ENCODE peak calls at places on chromosomes 16 and 17, in four cellular contexts. K, V, T and Q are unnamed samples.

GRCh38 chr16:48611329-48612137 is 1.6 kb upstream of the N4BP1 start:
- DNase-seq in V (peak; percentile 85), T (no peak), K (peak; percentile 42), Q (no peak)

GRCh38 chr17:79036609-79037008 is 12.6 kb downstream of the C1QTNF1 start:
- DNase-seq in T (no peak), K (peak; percentile 1), V (peak; percentile 79), Q (peak; percentile 65)

GRCh38 chr16:54370653-54371052 is 84.1 kb upstream of the IRX3 start:
- DNase-seq in V (peak; percentile 46), T (no peak), K (peak; percentile 34), Q (no peak)

GRCh38 chr16:84483882-84484565 is 20.4 kb downstream of the MEAK7 start:
- DNase-seq in T (no peak), K (no peak), V (peak; percentile 75), Q (no peak)

GRCh38 chr16:21244798-21245197 is 11.3 kb downstream of the ANKS4B start:
- DNase-seq in V (no peak), K (no peak), T (no peak), Q (no peak)

GRCh38 chr17:81858967-81859905 is 1.1 kb downstream of the P4HB start:
- DNase-seq in T (no peak), V (no peak), K (no peak), Q (no peak)

GRCh38 chr17:75475144-75475835 is 18.9 kb downstream of the TMEM94 start:
- DNase-seq in T (no peak), V (no peak), K (no peak), Q (no peak)

GRCh38 chr17:4340914-4341615 is 25.4 kb downstream of the UBE2G1 start:
- DNase-seq in V (no peak), K (no peak), T (no peak), Q (no peak)

GRCh38 chr17:17885029-17885351 is 48.2 kb upstream of the SREBF1 start:
- DNase-seq in K (no peak), T (no peak), V (no peak), Q (no peak)

GRCh38 chr16:8935989-8936388 is 27.7 kb downstream of the USP7 start:
- DNase-seq in T (no peak), K (no peak), V (no peak), Q (no peak)

GRCh38 chr16:56047307-56048234 is 143.7 kb upstream of the GNAO1 start:
- DNase-seq in K (no peak), V (no peak), T (no peak), Q (no peak)

GRCh38 chr16:85237817-85238216 is 125.5 kb upstream of the CIBAR2 start:
- DNase-seq in T (no peak), V (no peak), K (no peak), Q (no peak)

GRCh38 chr17:72079700-72080099 is 41.1 kb upstream of the SOX9 start:
- DNase-seq in K (no peak), V (no peak), T (peak; percentile 26), Q (no peak)

GRCh38 chr17:27256225-27257030 is 37.5 kb upstream of the WSB1 start:
- DNase-seq in T (no peak), V (no peak), K (no peak), Q (no peak)

GRCh38 chr17:82263641-82264040 is 9.9 kb downstream of the CSNK1D start:
- DNase-seq in K (no peak), V (no peak), T (no peak), Q (no peak)

GRCh38 chr16:82050909-82051357 is 15.9 kb downstream of the HSD17B2 start:
- DNase-seq in K (no peak), V (no peak), T (no peak), Q (no peak)

GRCh38 chr17:4584125-4584834 is at the start of gene SMTNL2:
- DNase-seq in T (no peak), K (no peak), V (no peak), Q (peak; percentile 73)

GRCh38 chr17:80760501-80760900 is 215.9 kb downstream of the RPTOR start:
- DNase-seq in T (peak; percentile 40), V (no peak), K (no peak), Q (peak; percentile 50)

GRCh38 chr17:9522074-9522473 is 53.5 kb downstream of the STX8 start:
- DNase-seq in V (no peak), T (no peak), K (peak; percentile 17), Q (no peak)

GRCh38 chr17:40366861-40367518 is 2.5 kb upstream of the GJD3 start:
- DNase-seq in K (peak; percentile 8), T (no peak), V (no peak), Q (peak; percentile 54)

GRCh38 chr17:46976626-46977270 is 2.3 kb downstream of the RPRML start:
- DNase-seq in V (no peak), T (no peak), K (peak; percentile 74), Q (no peak)

GRCh38 chr17:46979023-46979870 is at the start of gene RPRML:
- DNase-seq in V (no peak), K (peak; percentile 34), T (no peak), Q (no peak)

GRCh38 chr17:46977750-46978488 is 1.1 kb downstream of the RPRML start:
- DNase-seq in K (no peak), V (no peak), T (no peak), Q (no peak)

GRCh38 chr17:46978489-46979022 is 497 bp downstream of the RPRML start:
- DNase-seq in K (no peak), T (no peak), V (no peak), Q (no peak)

DNA sequence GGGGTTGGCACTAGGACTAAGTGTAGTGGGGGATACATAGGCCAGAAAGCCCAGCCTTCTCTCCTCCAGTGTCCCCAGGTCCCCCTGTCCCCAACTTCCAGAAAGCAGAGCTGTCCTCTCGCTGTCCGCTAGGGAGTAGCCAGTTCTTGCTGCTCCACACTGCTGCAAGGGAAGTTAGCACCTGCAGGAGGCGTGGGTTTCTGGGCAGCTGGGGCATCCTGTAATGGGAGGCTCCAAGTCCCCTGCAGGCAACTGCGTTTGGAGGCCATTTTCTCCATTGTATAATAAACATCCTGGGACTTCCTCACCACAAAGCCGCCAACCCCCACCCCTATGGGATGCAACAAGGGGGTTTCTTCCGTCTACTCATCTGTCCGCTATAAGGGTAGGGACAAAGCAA is 1.7 kb downstream of the RPRML start:
- DNase-seq in T (no peak), V (no peak), K (peak; percentile 43), Q (no peak)
- TF ChIP-seq CTCF in T (no peak), V (no peak), K (peak; percentile 98), Q (no peak)

GRCh38 chr17:37743875-37744632 is 805 bp downstream of the HNF1B start:
- DNase-seq in V (no peak), T (peak; percentile 53), K (no peak), Q (no peak)
- TF ChIP-seq CTCF in V (no peak), T (no peak), K (no peak), Q (no peak)

DNA sequence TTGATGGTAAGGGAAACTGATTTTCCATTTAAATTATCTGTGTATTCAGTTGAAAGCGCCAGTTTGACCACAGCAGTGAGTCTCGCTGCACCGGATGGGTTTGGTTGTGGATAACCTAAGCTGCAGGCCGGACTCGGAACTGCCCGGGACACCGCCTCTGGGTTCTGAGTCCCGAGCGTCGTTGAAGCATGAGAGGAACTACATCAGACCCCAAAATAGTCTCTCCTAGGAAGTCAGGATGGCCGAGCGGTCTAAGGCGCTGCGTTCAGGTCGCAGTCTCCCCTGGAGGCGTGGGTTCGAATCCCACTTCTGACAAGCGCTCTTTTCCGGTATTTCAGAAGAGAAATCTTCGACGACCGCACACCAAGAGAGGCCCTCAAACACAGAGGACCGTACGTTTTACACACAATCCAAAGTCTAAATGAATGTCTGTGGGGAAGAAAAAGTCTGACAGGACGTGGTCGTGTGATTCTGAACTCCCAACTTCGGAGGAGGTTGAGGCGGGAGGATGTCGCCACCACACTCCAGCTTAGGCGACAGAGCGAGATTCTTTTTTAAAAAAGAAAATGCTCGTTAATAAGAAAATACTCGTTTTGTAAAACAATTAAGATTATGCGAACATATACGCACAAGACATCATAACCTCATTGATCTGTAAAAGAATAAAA is 15.4 kb upstream of the PLLP start:
- DNase-seq in T (peak; percentile 88), V (peak; percentile 97), K (peak; percentile 84), Q (peak; percentile 96)
- TF ChIP-seq CTCF in T (no peak), V (no peak), K (no peak), Q (peak; percentile 53)

GRCh38 chr17:67625971-67626370 is 91.8 kb upstream of the NOL11 start:
- DNase-seq in T (no peak), V (no peak), K (no peak), Q (no peak)

GRCh38 chr17:67629963-67630320 is 87.8 kb upstream of the NOL11 start:
- DNase-seq in K (no peak), V (no peak), T (no peak), Q (no peak)

GRCh38 chr17:67624886-67625656 is 92.7 kb upstream of the NOL11 start:
- DNase-seq in K (no peak), V (no peak), T (no peak), Q (no peak)

GRCh38 chr17:67623767-67624166 is 94.0 kb upstream of the NOL11 start:
- DNase-seq in T (no peak), V (no peak), K (no peak), Q (no peak)

DNA sequence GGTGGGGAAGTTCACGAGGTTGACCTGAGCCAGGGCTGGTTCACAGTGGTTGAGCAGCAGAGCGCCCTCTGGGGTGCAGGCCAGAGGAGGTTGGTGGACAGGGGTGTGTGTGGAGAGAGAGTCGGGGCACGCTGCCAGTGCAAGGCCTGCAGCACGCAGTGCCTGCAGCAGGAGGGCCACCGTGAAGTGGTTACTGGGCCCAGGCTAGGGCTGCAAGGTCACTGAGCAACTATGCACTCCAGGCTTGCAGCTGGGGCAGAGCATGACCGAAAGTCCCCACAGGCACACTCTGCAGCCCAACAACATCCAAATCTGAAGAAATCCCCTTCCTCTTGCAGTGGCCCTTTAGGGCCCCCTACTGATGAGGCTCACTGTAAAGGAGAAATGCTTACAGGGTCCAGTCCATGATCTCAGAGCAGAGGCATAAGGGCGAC is 89.1 kb upstream of the NOL11 start:
- DNase-seq in V (no peak), T (no peak), K (peak; percentile 29), Q (no peak)
- TF ChIP-seq CTCF in V (no peak), T (no peak), K (peak; percentile 28), Q (no peak)

GRCh38 chr16:11121083-11121482 is 134.9 kb downstream of the SOCS1 start:
- DNase-seq in V (no peak), K (no peak), T (no peak), Q (no peak)
- TF ChIP-seq CTCF in V (no peak), K (no peak), T (no peak), Q (no peak)

GRCh38 chr17:48144976-48145798 is 37.6 kb downstream of the SNX11 start:
- DNase-seq in K (no peak), V (no peak), T (no peak), Q (no peak)

GRCh38 chr17:48149174-48150106 is 41.9 kb downstream of the SNX11 start:
- DNase-seq in T (no peak), K (peak; percentile 76), V (no peak), Q (no peak)

GRCh38 chr17:48148029-48148759 is 40.6 kb downstream of the SNX11 start:
- DNase-seq in T (no peak), K (no peak), V (no peak), Q (no peak)

GRCh38 chr17:48139948-48140347 is 32.4 kb downstream of the SNX11 start:
- DNase-seq in V (peak; percentile 68), K (no peak), T (no peak), Q (no peak)

GRCh38 chr17:48143629-48144028 is 36.1 kb downstream of the SNX11 start:
- DNase-seq in T (no peak), V (peak; percentile 68), K (no peak), Q (no peak)
- TF ChIP-seq CTCF in T (no peak), V (no peak), K (no peak), Q (no peak)